ENCODE peak calls at places on chromosomes 3 and 15, in seven cellular contexts. T is transverse colon, Q is esophagus muscularis mucosa, F is SK-N-SH, U is stomach, D is K562, X is tibial nerve. W is an unnamed sample. For H3K36me3, the result is how much of the 10 kb centered on the place peaks cover.

GRCh38 chr3:146536681-146537080 is 7.7 kb downstream of the PLSCR1 start:
- DNase-seq in T (no peak), U (no peak), X (no peak), F (no peak), Q (no peak), D (no peak), W (no peak)

GRCh38 chr3:183244219-183244618 is 8.8 kb upstream of the B3GNT5 start:
- DNase-seq in D (no peak), U (no peak), T (peak), X (peak), Q (no peak), F (no peak), W (peak)

GRCh38 chr3:97949743-97950142 is 22.5 kb downstream of the RIOX2 start:
- DNase-seq in U (no peak), F (no peak), X (no peak), D (no peak), T (no peak), Q (no peak), W (no peak)

GRCh38 chr15:86863226-86863915 is 783.7 kb downstream of the AGBL1 start:
- DNase-seq in U (no peak), X (no peak), Q (no peak), D (no peak), F (no peak), T (no peak), W (no peak)

GRCh38 chr15:72197460-72198409 is at the start of gene GRAMD2A:
- DNase-seq in D (no peak), T (peak), F (peak), U (peak), X (no peak), Q (no peak), W (no peak)

GRCh38 chr3:106913111-106913698 is 464.0 kb upstream of the CCDC54 start:
- DNase-seq in F (no peak), D (no peak), T (no peak), U (no peak), X (no peak), Q (no peak), W (no peak)

GRCh38 chr3:129606522-129607390 is at the start of gene PLXND1:
- DNase-seq in U (peak), F (peak), T (peak), Q (no peak), D (peak), X (peak), W (peak)

GRCh38 chr3:197371521-197372075 is 73.2 kb upstream of the DLG1 start:
- DNase-seq in X (no peak), U (no peak), T (no peak), D (no peak), Q (no peak), F (no peak), W (no peak)

GRCh38 chr3:42473083-42473932 is 29.1 kb upstream of the VIPR1 start:
- DNase-seq in T (peak), D (no peak), U (peak), X (no peak), Q (peak), F (no peak), W (no peak)

GRCh38 chr3:190811775-190812480 is 50.6 kb downstream of the GMNC start:
- DNase-seq in X (no peak), U (no peak), D (peak), F (peak), T (no peak), Q (no peak), W (no peak)

GRCh38 chr15:99974246-99974645 is 241.0 kb upstream of the LYSMD4 start:
- DNase-seq in U (no peak), X (no peak), D (no peak), Q (no peak), T (no peak), F (no peak), W (no peak)

GRCh38 chr15:58539548-58539947 is 107.8 kb downstream of the LIPC start:
- DNase-seq in U (peak), Q (no peak), T (no peak), X (no peak), D (no peak), F (no peak), W (no peak)

GRCh38 chr15:48361690-48362089 is 30.5 kb downstream of the DUT start:
- DNase-seq in Q (no peak), T (no peak), D (no peak), U (no peak), X (no peak), F (no peak), W (no peak)

GRCh38 chr15:89462198-89462912 is 34.0 kb downstream of the RHCG start:
- DNase-seq in F (no peak), T (no peak), Q (no peak), D (peak), X (no peak), U (no peak), W (no peak)

GRCh38 chr15:101088788-101089578 is 162.9 kb downstream of the CHSY1 start:
- DNase-seq in T (peak), D (peak), F (peak), Q (no peak), U (peak), X (peak), W (peak)

GRCh38 chr3:196962108-196962929 is 6.3 kb downstream of the PIGZ start:
- DNase-seq in D (no peak), X (no peak), T (no peak), U (no peak), Q (no peak), F (no peak), W (no peak)

GRCh38 chr3:38536686-38537085 is 40.5 kb downstream of the EXOG start:
- DNase-seq in D (no peak), Q (no peak), F (no peak), X (no peak), U (no peak), T (no peak), W (no peak)

GRCh38 chr15:29126821-29127461 is 142.7 kb downstream of the NSMCE3 start:
- DNase-seq in F (peak), X (no peak), Q (no peak), D (peak), U (no peak), T (no peak), W (peak)

GRCh38 chr3:151856106-151856505 is 17.3 kb upstream of the SUCNR1 start:
- DNase-seq in D (no peak), X (no peak), Q (no peak), F (no peak), U (no peak), T (no peak), W (no peak)

GRCh38 chr15:29056839-29057450 is 171.2 kb downstream of the APBA2 start:
- DNase-seq in F (no peak), D (no peak), U (no peak), Q (no peak), T (no peak), X (no peak), W (no peak)

GRCh38 chr3:23751485-23751811 is 54.3 kb upstream of the UBE2E1 start:
- DNase-seq in Q (no peak), U (no peak), X (no peak), T (no peak), F (no peak), D (no peak), W (no peak)

GRCh38 chr3:132205609-132206008 is 111.6 kb upstream of the ACP3 start:
- DNase-seq in Q (no peak), U (no peak), D (no peak), T (no peak), X (no peak), F (no peak), W (no peak)

GRCh38 chr3:53842436-53843194 is 3.6 kb downstream of the CHDH start:
- DNase-seq in Q (no peak), X (peak), D (no peak), U (peak), T (peak), F (no peak), W (no peak)

GRCh38 chr3:152376351-152377183 is 107.8 kb downstream of the MBNL1 start:
- DNase-seq in F (no peak), T (peak), U (no peak), Q (no peak), D (no peak), X (no peak), W (no peak)

GRCh38 chr15:35491173-35491572 is 54.8 kb downstream of the DPH6 start:
- DNase-seq in D (no peak), Q (no peak), U (no peak), F (no peak), T (no peak), X (no peak), W (no peak)

GRCh38 chr3:37590328-37591079 is 271.2 kb upstream of the CTDSPL start:
- DNase-seq in D (no peak), T (peak), F (no peak), X (peak), Q (no peak), U (peak), W (peak)

GRCh38 chr3:122392868-122393844 is 9.2 kb downstream of the FAM162A start:
- DNase-seq in F (peak), U (no peak), T (no peak), X (no peak), Q (no peak), D (peak), W (no peak)

GRCh38 chr15:42315435-42316020 is 42.3 kb upstream of the TMEM87A start:
- DNase-seq in U (no peak), F (no peak), D (no peak), T (no peak), Q (no peak), X (no peak), W (no peak)

GRCh38 chr15:45129651-45130129 is at the start of the genes DUOX1 and DUOXA1:
- DNase-seq in T (peak), U (peak), D (peak), F (no peak), Q (no peak), X (no peak), W (no peak)

GRCh38 chr15:57915827-57916531 is 149.5 kb downstream of the ALDH1A2 start:
- DNase-seq in T (no peak), U (no peak), Q (no peak), F (no peak), X (no peak), D (no peak), W (no peak)

GRCh38 chr3:142319094-142319493 is 93.7 kb upstream of the GK5 start:
- DNase-seq in X (no peak), U (no peak), F (no peak), Q (no peak), D (peak), T (no peak), W (no peak)

GRCh38 chr3:52004158-52004787 is 8.6 kb upstream of the RPL29 start:
- DNase-seq in U (no peak), F (peak), T (no peak), D (no peak), Q (no peak), X (no peak), W (no peak)

GRCh38 chr15:68488966-68489365 is 57.0 kb upstream of the ITGA11 start:
- DNase-seq in D (no peak), F (no peak), Q (no peak), T (no peak), X (no peak), U (no peak), W (no peak)

GRCh38 chr3:167184511-167184910 is 195.6 kb downstream of the ZBBX start:
- DNase-seq in X (no peak), U (no peak), F (no peak), Q (no peak), T (no peak), D (no peak), W (no peak)

GRCh38 chr3:167188592-167188991 is 191.5 kb downstream of the ZBBX start:
- DNase-seq in D (no peak), U (no peak), Q (no peak), X (no peak), T (no peak), F (no peak), W (no peak)

GRCh38 chr3:167187211-167187610 is 192.9 kb downstream of the ZBBX start:
- DNase-seq in D (no peak), F (no peak), U (no peak), T (no peak), X (no peak), Q (no peak), W (no peak)
- TF ChIP-seq EP300 in D (no peak), F (no peak), U (no peak), T (no peak), X (no peak), Q (no peak), W (no peak)

GRCh38 chr15:81265256-81265943 is 58.5 kb downstream of the STARD5 start:
- DNase-seq in X (no peak), T (no peak), U (no peak), F (no peak), D (no peak), Q (peak), W (no peak)
- H3K4me3 ChIP-seq in X (no peak), T (no peak), U (peak), F (no peak), D (no peak), Q (peak), W (no peak)

GRCh38 chr3:13850161-13850945 is 29.5 kb downstream of the WNT7A start:
- DNase-seq in Q (no peak), D (no peak), X (no peak), F (no peak), T (no peak), U (no peak), W (no peak)

GRCh38 chr3:13846716-13847570 is 32.9 kb downstream of the WNT7A start:
- DNase-seq in X (no peak), Q (no peak), T (no peak), F (peak), D (no peak), U (no peak), W (no peak)

GRCh38 chr3:13851091-13851849 is 28.6 kb downstream of the WNT7A start:
- DNase-seq in D (no peak), Q (no peak), U (no peak), X (no peak), F (no peak), T (no peak), W (no peak)

GRCh38 chr3:13846238-13846637 is 33.6 kb downstream of the WNT7A start:
- DNase-seq in T (no peak), Q (no peak), U (no peak), F (no peak), D (no peak), X (no peak), W (no peak)

DNA sequence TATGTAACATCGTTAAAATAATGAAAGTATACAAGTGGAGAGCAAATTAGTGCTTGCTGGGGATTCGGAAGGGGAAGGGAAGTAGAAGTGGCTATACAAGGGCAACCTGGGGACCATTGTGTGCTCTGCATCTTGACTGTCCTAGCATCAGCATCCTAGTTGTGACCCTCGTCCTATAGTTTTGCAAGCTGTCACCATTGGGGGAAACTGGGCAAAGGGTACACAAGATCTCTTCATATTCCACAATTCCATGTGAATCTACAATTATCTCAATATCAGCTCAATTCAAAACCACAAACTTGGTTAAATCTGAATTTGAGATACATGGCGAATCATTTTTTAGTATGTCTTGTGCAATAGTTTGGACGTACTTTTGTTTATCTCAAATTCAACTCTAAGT is 30.9 kb downstream of the WNT7A start:
- DNase-seq in F (no peak), T (no peak), D (no peak), Q (no peak), X (no peak), U (no peak), W (no peak)
- H3K36me3 ChIP-seq in F (under half), T (under half), D (under half), Q (under half), X (under half), U (under half), W (under half)

GRCh38 chr15:93486407-93487117 is 397.6 kb upstream of the RGMA start:
- DNase-seq in F (no peak), D (no peak), Q (peak), X (no peak), U (peak), T (peak), W (no peak)

GRCh38 chr15:93483923-93484322 is 394.9 kb upstream of the RGMA start:
- DNase-seq in Q (no peak), X (no peak), D (no peak), F (no peak), T (no peak), U (no peak), W (no peak)

GRCh38 chr15:93485438-93485837 is 396.4 kb upstream of the RGMA start:
- DNase-seq in T (no peak), U (no peak), Q (peak), D (no peak), X (no peak), F (no peak), W (no peak)

GRCh38 chr15:93485922-93486327 is 396.9 kb upstream of the RGMA start:
- DNase-seq in U (peak), X (peak), T (no peak), F (no peak), Q (peak), D (no peak), W (peak)

GRCh38 chr15:93488157-93488803 is 399.3 kb upstream of the RGMA start:
- DNase-seq in D (no peak), T (no peak), F (peak), U (no peak), X (no peak), Q (peak), W (no peak)
- TF ChIP-seq EP300 in D (no peak), T (no peak), F (peak), U (no peak), X (no peak), Q (no peak), W (no peak)

GRCh38 chr3:173587055-173587454 is 189.5 kb downstream of the NLGN1 start:
- DNase-seq in U (no peak), X (no peak), D (no peak), Q (no peak), F (no peak), T (no peak), W (no peak)

GRCh38 chr3:173583496-173583895 is 186.0 kb downstream of the NLGN1 start:
- DNase-seq in X (no peak), T (no peak), U (no peak), F (no peak), D (no peak), Q (no peak), W (no peak)

GRCh38 chr3:173586176-173586575 is 188.6 kb downstream of the NLGN1 start:
- DNase-seq in T (no peak), F (no peak), D (no peak), X (no peak), Q (no peak), U (no peak), W (no peak)

GRCh38 chr3:173584834-173585831 is 187.6 kb downstream of the NLGN1 start:
- DNase-seq in D (no peak), Q (no peak), F (peak), U (no peak), T (peak), X (peak), W (peak)

DNA sequence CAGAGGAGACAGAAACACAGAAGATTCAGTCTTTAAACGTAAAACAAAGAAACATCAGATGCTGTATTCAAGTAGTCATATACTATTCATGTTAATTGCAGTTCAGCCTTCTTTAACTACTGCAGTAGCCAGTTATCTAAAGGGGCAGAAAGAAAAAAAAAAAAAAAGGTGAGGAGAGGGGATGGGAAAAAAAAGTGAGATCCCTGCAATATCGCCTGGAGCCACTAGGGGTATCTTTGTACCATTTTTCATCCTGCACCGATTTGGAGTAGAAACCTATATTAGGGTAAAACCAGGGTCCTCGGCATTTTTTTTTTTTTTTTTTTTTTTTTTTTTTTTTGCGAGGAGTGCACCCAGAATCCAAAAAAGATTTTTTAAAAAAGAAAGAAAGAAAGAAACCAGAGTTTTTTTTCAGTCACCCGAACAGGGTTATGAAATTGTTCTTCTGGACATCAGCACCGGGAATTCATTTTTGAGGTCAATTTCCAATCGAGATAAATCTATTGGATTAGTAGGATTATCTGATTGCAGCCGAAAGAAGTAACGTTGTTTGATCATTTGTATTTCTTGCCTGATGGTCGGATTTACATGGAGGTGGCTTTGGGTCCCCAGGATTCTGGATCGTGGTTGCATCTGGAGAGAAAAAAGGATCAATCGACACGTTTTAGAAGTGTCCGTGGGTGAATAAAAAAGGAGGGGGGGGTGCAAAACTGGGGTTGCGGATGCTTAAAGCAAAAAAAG is 186.7 kb downstream of the NLGN1 start:
- DNase-seq in X (no peak), D (peak), F (peak), U (no peak), T (no peak), Q (no peak), W (no peak)
- H3K4me3 ChIP-seq in X (peak), D (no peak), F (peak), U (peak), T (peak), Q (peak), W (peak)

W was measured in sigmoid colon.